ENCODE peak calls at places on chromosome 15, in four cellular contexts. A is GF-D8, N is GM04503, H is NCI-H2029 treated with DMSO at 0.1 percent for 48 hours. T is an unnamed sample.

GRCh38 chr15:74950078-74951000 is 6.2 kb downstream of the RPP25 start:
- DNase-seq in N (no peak), H (no peak), A (peak), T (no peak)

GRCh38 chr15:89052474-89052873 is 35.8 kb upstream of the ABHD2 start:
- DNase-seq in A (peak), H (no peak), N (peak), T (peak)

GRCh38 chr15:85639752-85640381 is 154.9 kb downstream of the KLHL25 start:
- DNase-seq in H (no peak), A (no peak), N (no peak), T (no peak)

GRCh38 chr15:42215854-42216829 is 8.0 kb upstream of the VPS39 start:
- DNase-seq in H (no peak), N (no peak), A (no peak), T (no peak)

GRCh38 chr15:39391230-39391629 is 189.6 kb upstream of the THBS1 start:
- DNase-seq in H (no peak), N (no peak), A (no peak), T (no peak)

GRCh38 chr15:91769919-91770318 is 83.6 kb upstream of the SLCO3A1 start:
- DNase-seq in N (no peak), H (no peak), A (no peak), T (no peak)

GRCh38 chr15:52068004-52068403 is 44.6 kb downstream of the BCL2L10 start:
- DNase-seq in H (no peak), N (no peak), A (no peak), T (no peak)

GRCh38 chr15:43487271-43487895 is 5.6 kb downstream of the TP53BP1 start:
- DNase-seq in H (no peak), A (no peak), N (no peak), T (no peak)

GRCh38 chr15:66294157-66294931 is 976 bp downstream of the DIS3L start:
- DNase-seq in A (peak), N (peak), H (no peak), T (peak)

GRCh38 chr15:23069496-23070166 is 30.3 kb upstream of the TUBGCP5 start:
- DNase-seq in H (no peak), N (no peak), A (no peak), T (no peak)

T was measured in GM04504.